ENCODE peak calls at places on chromosomes 13 and 19, in four cellular contexts. One of them, this sample, is unnamed. For H3K27me3, the result is how much of the 10 kb centered on the place peaks cover.

GRCh38 chr19:43634516-43634876 is 5.2 kb downstream of the CADM4 start:
- DNase-seq in SK-N-SH: no peak
- DNase-seq in GM23338: peak
- DNase-seq in suprapubic skin: no peak
- DNase-seq in this sample: no peak

GRCh38 chr13:19795956-19796355 is 13.2 kb upstream of the PSPC1 start:
- DNase-seq in SK-N-SH: no peak
- DNase-seq in GM23338: no peak
- DNase-seq in suprapubic skin: no peak
- DNase-seq in this sample: no peak

GRCh38 chr13:64332048-64332447 is 2898.1 kb downstream of the PCDH9 start:
- DNase-seq in GM23338: no peak
- DNase-seq in SK-N-SH: peak
- DNase-seq in suprapubic skin: no peak
- DNase-seq in this sample: no peak

GRCh38 chr13:26253262-26253786 is 605 bp upstream of the CDK8 start:
- DNase-seq in suprapubic skin: no peak
- DNase-seq in SK-N-SH: no peak
- DNase-seq in GM23338: no peak
- DNase-seq in this sample: no peak

GRCh38 chr13:37134411-37135041 is 29.1 kb upstream of the CSNK1A1L start:
- DNase-seq in GM23338: no peak
- DNase-seq in suprapubic skin: no peak
- DNase-seq in SK-N-SH: no peak
- DNase-seq in this sample: no peak

GRCh38 chr13:61891420-61891819 is 475.8 kb upstream of the PCDH20 start:
- DNase-seq in suprapubic skin: no peak
- DNase-seq in SK-N-SH: no peak
- DNase-seq in GM23338: no peak
- DNase-seq in this sample: no peak

GRCh38 chr19:29084266-29084665 is 128.7 kb downstream of the UQCRFS1 start:
- DNase-seq in suprapubic skin: no peak
- DNase-seq in SK-N-SH: peak
- DNase-seq in GM23338: peak
- DNase-seq in this sample: no peak

GRCh38 chr13:62483774-62484173 is 1068.1 kb upstream of the PCDH20 start:
- DNase-seq in GM23338: peak
- DNase-seq in suprapubic skin: no peak
- DNase-seq in SK-N-SH: no peak
- DNase-seq in this sample: no peak

GRCh38 chr13:83780201-83780600 is 102.1 kb downstream of the SLITRK1 start:
- DNase-seq in GM23338: peak
- DNase-seq in suprapubic skin: no peak
- DNase-seq in SK-N-SH: peak
- DNase-seq in this sample: peak

GRCh38 chr13:48975101-48975925 is at the start of gene FNDC3A:
- DNase-seq in GM23338: peak
- DNase-seq in SK-N-SH: peak
- DNase-seq in suprapubic skin: peak
- DNase-seq in this sample: no peak

GRCh38 chr19:35720163-35720524 is 2.3 kb downstream of the KMT2B start:
- DNase-seq in GM23338: no peak
- DNase-seq in SK-N-SH: no peak
- DNase-seq in suprapubic skin: no peak
- DNase-seq in this sample: no peak

GRCh38 chr19:35721374-35721773 is 3.6 kb downstream of the KMT2B start:
- DNase-seq in GM23338: no peak
- DNase-seq in SK-N-SH: no peak
- DNase-seq in suprapubic skin: no peak
- DNase-seq in this sample: no peak

GRCh38 chr19:35719402-35720162 is 1.8 kb downstream of the KMT2B start:
- DNase-seq in GM23338: no peak
- DNase-seq in SK-N-SH: no peak
- DNase-seq in suprapubic skin: no peak
- DNase-seq in this sample: no peak

GRCh38 chr19:35722461-35722860 is 4.7 kb downstream of the KMT2B start:
- DNase-seq in SK-N-SH: no peak
- DNase-seq in suprapubic skin: no peak
- DNase-seq in GM23338: no peak
- DNase-seq in this sample: no peak

DNA sequence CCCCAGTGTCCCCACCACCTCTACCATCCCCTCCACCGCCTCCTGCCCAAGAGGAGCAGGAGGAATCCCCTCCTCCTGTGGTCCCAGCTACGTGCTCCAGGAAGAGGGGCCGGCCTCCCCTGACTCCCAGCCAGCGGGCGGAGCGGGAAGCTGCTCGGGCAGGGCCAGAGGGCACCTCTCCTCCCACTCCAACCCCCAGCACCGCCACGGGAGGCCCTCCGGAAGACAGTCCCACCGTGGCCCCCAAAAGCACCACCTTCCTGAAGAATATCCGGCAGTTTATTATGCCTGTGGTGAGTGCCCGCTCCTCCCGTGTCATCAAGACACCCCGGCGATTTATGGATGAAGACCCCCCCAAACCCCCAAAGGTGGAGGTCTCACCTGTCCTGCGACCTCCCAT is 2.8 kb downstream of the KMT2B start:
- DNase-seq in GM23338: no peak
- DNase-seq in suprapubic skin: no peak
- DNase-seq in SK-N-SH: no peak
- DNase-seq in this sample: no peak
- H3K27ac ChIP-seq in GM23338: no peak
- H3K27ac ChIP-seq in suprapubic skin: no peak
- H3K27ac ChIP-seq in SK-N-SH: no peak
- H3K27ac ChIP-seq in this sample: no peak

DNA sequence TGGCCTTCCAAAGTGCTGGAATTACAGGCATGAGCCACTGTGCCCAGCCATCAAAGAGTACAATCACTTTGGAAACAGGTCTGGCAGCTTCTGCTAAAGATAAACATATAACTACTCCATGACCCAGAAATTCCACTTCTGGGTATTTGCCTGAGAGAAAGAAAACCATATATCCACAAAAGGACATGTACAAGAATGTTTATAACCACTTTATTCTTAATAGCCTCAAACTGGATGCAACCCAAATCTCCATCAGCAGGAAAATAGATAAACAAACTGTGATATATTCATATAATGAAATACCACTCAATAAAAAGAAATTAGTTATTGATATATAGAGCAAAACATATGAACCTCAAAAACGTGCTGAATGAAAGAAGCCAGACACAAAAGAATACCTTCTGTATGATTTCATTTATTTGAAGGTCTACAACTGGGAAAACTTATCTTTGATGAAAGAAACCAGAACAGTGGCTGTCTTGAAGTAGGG is 40.5 kb downstream of the TEX26 start:
- DNase-seq in GM23338: no peak
- DNase-seq in SK-N-SH: no peak
- DNase-seq in suprapubic skin: no peak
- DNase-seq in this sample: no peak
- TF ChIP-seq POLR2AphosphoS5 in GM23338: no peak
- TF ChIP-seq POLR2AphosphoS5 in SK-N-SH: no peak
- TF ChIP-seq POLR2AphosphoS5 in suprapubic skin: no peak
- TF ChIP-seq POLR2AphosphoS5 in this sample: no peak

GRCh38 chr13:50125556-50126377 is 110.5 kb downstream of the KCNRG start:
- DNase-seq in SK-N-SH: peak
- DNase-seq in GM23338: peak
- DNase-seq in suprapubic skin: peak
- DNase-seq in this sample: no peak
- H3K27me3 ChIP-seq in SK-N-SH: under half
- H3K27me3 ChIP-seq in GM23338: half or more
- H3K27me3 ChIP-seq in suprapubic skin: under half
- H3K27me3 ChIP-seq in this sample: under half

DNA sequence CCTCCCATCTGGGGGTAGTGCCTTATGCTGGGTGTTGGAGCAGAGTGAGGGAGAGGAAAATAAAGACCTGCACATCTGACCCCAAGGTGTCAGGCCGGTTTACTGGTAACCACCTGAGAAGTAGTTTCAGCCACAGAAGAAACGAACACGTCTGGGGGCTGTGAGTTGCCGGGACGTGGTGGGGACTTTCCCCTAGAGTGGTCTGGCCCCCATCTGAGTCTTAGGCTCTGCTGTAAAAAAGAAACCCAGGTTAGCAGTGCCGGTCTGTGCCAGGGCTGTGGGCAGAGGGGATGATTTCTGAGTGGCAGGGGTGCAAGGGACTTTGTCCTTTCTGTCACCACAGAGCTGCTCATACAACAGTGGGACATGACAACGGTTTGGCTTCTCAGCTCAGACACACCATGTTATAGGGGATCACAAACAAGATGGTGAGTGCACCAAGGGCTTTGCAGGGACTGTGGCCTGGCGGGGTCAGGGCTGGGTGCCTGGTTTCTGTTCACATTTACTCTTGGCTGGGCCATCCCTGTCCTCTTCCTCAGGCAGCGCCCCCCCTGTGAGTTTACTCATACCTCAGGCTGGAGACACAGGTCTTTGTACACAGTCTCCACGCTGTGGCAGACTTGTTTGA is 9.0 kb downstream of the GCDH start:
- DNase-seq in GM23338: no peak
- DNase-seq in SK-N-SH: no peak
- DNase-seq in suprapubic skin: no peak
- DNase-seq in this sample: no peak
- H3K27ac ChIP-seq in GM23338: no peak
- H3K27ac ChIP-seq in SK-N-SH: no peak
- H3K27ac ChIP-seq in suprapubic skin: no peak
- H3K27ac ChIP-seq in this sample: no peak

GRCh38 chr13:51807041-51807440 is 3.1 kb upstream of the DHRS12 start:
- DNase-seq in GM23338: no peak
- DNase-seq in suprapubic skin: no peak
- DNase-seq in SK-N-SH: no peak
- DNase-seq in this sample: no peak
- TF ChIP-seq POLR2AphosphoS5 in GM23338: no peak
- TF ChIP-seq POLR2AphosphoS5 in suprapubic skin: no peak
- TF ChIP-seq POLR2AphosphoS5 in SK-N-SH: no peak
- TF ChIP-seq POLR2AphosphoS5 in this sample: no peak

GRCh38 chr13:27965343-27965739 is 3.8 kb downstream of the CDX2 start:
- DNase-seq in SK-N-SH: peak
- DNase-seq in GM23338: peak
- DNase-seq in suprapubic skin: no peak
- DNase-seq in this sample: no peak
- H3K27me3 ChIP-seq in SK-N-SH: half or more
- H3K27me3 ChIP-seq in GM23338: half or more
- H3K27me3 ChIP-seq in suprapubic skin: half or more
- H3K27me3 ChIP-seq in this sample: under half